ENCODE peak calls at places on chromosome 10, in four cellular contexts. One of them, this sample, is unnamed.

GRCh38 chr10:19713800-19714525 is 102.3 kb upstream of the PLXDC2 start:
- DNase-seq in mucosa of descending colon: no peak
- DNase-seq in activated CD4-positive, CD25-positive, alpha-beta regulatory T cell treated with anti-CD3 and anti-CD28 coated beads, Interleukin-2, amount 50 U/mL, for 72 hours: no peak
- DNase-seq in tibial artery: peak; percentile 69
- DNase-seq in this sample: no peak

GRCh38 chr10:113616244-113617074 is 47.4 kb downstream of the NRAP start:
- DNase-seq in mucosa of descending colon: peak; percentile 33
- DNase-seq in tibial artery: no peak
- DNase-seq in activated CD4-positive, CD25-positive, alpha-beta regulatory T cell treated with anti-CD3 and anti-CD28 coated beads, Interleukin-2, amount 50 U/mL, for 72 hours: no peak
- DNase-seq in this sample: peak; percentile 12

GRCh38 chr10:133419211-133419950 is 5.0 kb downstream of the SPRN start:
- DNase-seq in mucosa of descending colon: no peak
- DNase-seq in activated CD4-positive, CD25-positive, alpha-beta regulatory T cell treated with anti-CD3 and anti-CD28 coated beads, Interleukin-2, amount 50 U/mL, for 72 hours: no peak
- DNase-seq in tibial artery: no peak
- DNase-seq in this sample: no peak

GRCh38 chr10:109889867-109890266 is 33.4 kb downstream of the XPNPEP1 start:
- DNase-seq in mucosa of descending colon: no peak
- DNase-seq in tibial artery: no peak
- DNase-seq in activated CD4-positive, CD25-positive, alpha-beta regulatory T cell treated with anti-CD3 and anti-CD28 coated beads, Interleukin-2, amount 50 U/mL, for 72 hours: no peak
- DNase-seq in this sample: peak; percentile 90

GRCh38 chr10:82319558-82319957 is 444.6 kb downstream of the NRG3 start:
- DNase-seq in mucosa of descending colon: no peak
- DNase-seq in tibial artery: no peak
- DNase-seq in activated CD4-positive, CD25-positive, alpha-beta regulatory T cell treated with anti-CD3 and anti-CD28 coated beads, Interleukin-2, amount 50 U/mL, for 72 hours: no peak
- DNase-seq in this sample: no peak

GRCh38 chr10:32511599-32511998 is 65.7 kb downstream of the CCDC7 start:
- DNase-seq in activated CD4-positive, CD25-positive, alpha-beta regulatory T cell treated with anti-CD3 and anti-CD28 coated beads, Interleukin-2, amount 50 U/mL, for 72 hours: no peak
- DNase-seq in mucosa of descending colon: no peak
- DNase-seq in tibial artery: no peak
- DNase-seq in this sample: no peak

GRCh38 chr10:62614389-62615157 is 189.9 kb upstream of the ADO start:
- DNase-seq in activated CD4-positive, CD25-positive, alpha-beta regulatory T cell treated with anti-CD3 and anti-CD28 coated beads, Interleukin-2, amount 50 U/mL, for 72 hours: no peak
- DNase-seq in tibial artery: no peak
- DNase-seq in mucosa of descending colon: no peak
- DNase-seq in this sample: peak; percentile 80

GRCh38 chr10:94053639-94053932 is 59.9 kb downstream of the PLCE1 start:
- DNase-seq in activated CD4-positive, CD25-positive, alpha-beta regulatory T cell treated with anti-CD3 and anti-CD28 coated beads, Interleukin-2, amount 50 U/mL, for 72 hours: no peak
- DNase-seq in mucosa of descending colon: no peak
- DNase-seq in tibial artery: no peak
- DNase-seq in this sample: no peak

GRCh38 chr10:60148266-60148840 is 241.3 kb downstream of the ANK3 start:
- DNase-seq in mucosa of descending colon: peak; percentile 82
- DNase-seq in activated CD4-positive, CD25-positive, alpha-beta regulatory T cell treated with anti-CD3 and anti-CD28 coated beads, Interleukin-2, amount 50 U/mL, for 72 hours: no peak
- DNase-seq in tibial artery: no peak
- DNase-seq in this sample: peak; percentile 91

This sample was measured in kidney tubule cell.